ENCODE peak calls at places on chromosomes 6 and 20, in eight cellular contexts. Q is GM13977, I is IMR-90, P is transverse colon, E is cardiac muscle cell, R is AG10803, T is stomach, J is chondrocyte. H is an unnamed sample.

GRCh38 chr6:81838724-81839425 is 86.4 kb upstream of the TENT5A start:
- DNase-seq in T (no peak), E (no peak), R (no peak), I (no peak), P (no peak), Q (no peak), J (no peak), H (no peak)

GRCh38 chr6:106450645-106451044 is 90.1 kb downstream of the CRYBG1 start:
- DNase-seq in T (no peak), J (no peak), I (no peak), Q (no peak), P (no peak), R (peak; percentile 12), E (no peak), H (no peak)

GRCh38 chr20:3000852-3001523 is 42.4 kb upstream of the GNRH2 start:
- DNase-seq in J (no peak), Q (peak; percentile 69), P (no peak), I (peak; percentile 75), E (peak; percentile 83), T (no peak), R (peak; percentile 69), H (peak; percentile 35)

GRCh38 chr6:123519191-123519510 is 117.6 kb downstream of the TRDN start:
- DNase-seq in E (no peak), J (no peak), R (no peak), I (no peak), T (no peak), Q (no peak), P (no peak), H (no peak)

GRCh38 chr6:34810936-34811632 is 19.2 kb downstream of the BLTP3A start:
- DNase-seq in T (peak; percentile 38), E (no peak), I (peak; percentile 38), R (no peak), Q (peak; percentile 37), J (no peak), P (peak; percentile 44), H (peak; percentile 38)

GRCh38 chr20:819680-820327 is 13.7 kb upstream of the FAM110A start:
- DNase-seq in Q (no peak), J (no peak), I (no peak), R (no peak), P (no peak), E (no peak), T (no peak), H (peak; percentile 10)

GRCh38 chr20:43565758-43566104 is 6.9 kb downstream of the SGK2 start:
- DNase-seq in P (no peak), E (no peak), J (no peak), I (no peak), R (no peak), Q (no peak), T (no peak), H (no peak)

GRCh38 chr6:170277893-170278742 is 12.8 kb downstream of the DLL1 start:
- DNase-seq in I (no peak), R (no peak), Q (no peak), E (no peak), P (no peak), T (no peak), J (no peak), H (no peak)

GRCh38 chr6:109491207-109491938 is 8.4 kb upstream of the ZBTB24 start:
- DNase-seq in Q (peak; percentile 50), I (peak; percentile 29), R (no peak), J (no peak), P (no peak), E (peak; percentile 45), T (no peak), H (no peak)

GRCh38 chr20:34084227-34084923 is 27.7 kb downstream of the EIF2S2 start:
- DNase-seq in I (no peak), E (no peak), T (no peak), Q (no peak), J (no peak), R (no peak), P (no peak), H (no peak)

GRCh38 chr6:20403080-20403765 is 1.5 kb downstream of the E2F3 start:
- DNase-seq in R (peak; percentile 88), E (peak; percentile 88), I (peak; percentile 74), P (peak; percentile 92), Q (peak; percentile 90), J (no peak), T (peak; percentile 84), H (peak; percentile 84)

GRCh38 chr6:149032599-149033405 is 284.7 kb upstream of the TAB2 start:
- DNase-seq in R (peak; percentile 93), I (peak; percentile 84), T (no peak), E (peak; percentile 94), J (no peak), Q (peak; percentile 82), P (no peak), H (peak; percentile 80)

GRCh38 chr6:112205521-112206458 is 48.6 kb downstream of the LAMA4 start:
- DNase-seq in T (no peak), E (peak; percentile 77), R (peak; percentile 59), Q (no peak), P (no peak), I (peak; percentile 45), J (no peak), H (no peak)

DNA sequence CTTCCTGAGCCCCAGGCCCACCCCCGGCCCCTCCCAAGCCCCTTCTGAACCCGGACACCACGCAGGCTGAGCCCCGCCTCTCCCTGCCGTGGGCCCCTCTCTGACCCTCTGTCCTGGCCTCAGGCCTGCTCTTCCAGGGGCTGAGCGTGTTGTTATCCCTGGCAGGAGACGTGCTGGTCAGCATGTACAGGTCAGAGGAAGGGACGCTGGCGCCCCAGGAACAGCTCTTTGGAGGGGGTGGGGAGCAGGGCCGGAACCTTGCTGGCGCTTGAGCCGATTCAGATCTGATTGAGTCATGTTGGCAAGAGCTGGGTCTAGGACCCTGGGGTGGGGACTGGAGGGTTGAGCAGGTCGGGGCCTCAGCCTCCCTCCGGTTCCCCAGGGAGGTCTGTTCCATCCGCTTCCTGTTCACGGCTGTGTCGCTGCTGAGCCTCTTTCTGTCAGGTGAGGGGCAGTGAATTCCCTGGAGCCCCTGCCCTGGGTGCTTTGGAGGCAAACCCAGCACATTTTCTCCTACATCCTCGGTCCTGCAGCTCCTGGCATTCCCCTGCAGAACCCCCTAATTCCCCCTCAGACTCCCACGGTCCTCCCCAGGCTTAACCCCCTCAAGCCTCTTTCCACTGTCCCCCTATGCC is 1.9 kb downstream of the SPAG4 start:
- DNase-seq in I (peak; percentile 53), P (peak; percentile 65), Q (peak; percentile 70), E (peak; percentile 59), R (peak; percentile 46), T (peak; percentile 55), J (no peak), H (peak; percentile 67)
- TF ChIP-seq CTCF in I (peak; percentile 29), P (peak; percentile 27), Q (peak; percentile 44), E (peak; percentile 33), R (peak; percentile 44), T (peak; percentile 25), J (peak; percentile 48), H (peak; percentile 36)

GRCh38 chr6:83514877-83515466 is 2.6 kb downstream of the PRSS35 start:
- DNase-seq in R (peak; percentile 62), E (peak; percentile 77), I (peak; percentile 80), P (no peak), Q (peak; percentile 38), T (no peak), J (no peak), H (peak; percentile 48)
- TF ChIP-seq CTCF in R (peak; percentile 95), E (peak; percentile 81), I (peak; percentile 96), P (peak; percentile 79), Q (peak; percentile 82), T (peak; percentile 79), J (peak; percentile 98), H (peak; percentile 79)

GRCh38 chr6:54244430-54244829 is 63.8 kb upstream of the TINAG start:
- DNase-seq in E (peak; percentile 44), Q (no peak), T (no peak), I (peak; percentile 24), R (peak; percentile 33), J (no peak), P (no peak), H (no peak)
- TF ChIP-seq CTCF in E (peak; percentile 60), Q (peak; percentile 38), T (no peak), I (peak; percentile 53), R (peak; percentile 76), J (peak; percentile 90), P (peak; percentile 39), H (peak; percentile 23)

GRCh38 chr20:21129861-21130260 is 4.0 kb downstream of the KIZ start:
- DNase-seq in P (no peak), Q (no peak), E (no peak), I (no peak), T (no peak), J (no peak), R (no peak), H (no peak)
- TF ChIP-seq CTCF in P (no peak), Q (no peak), E (no peak), I (no peak), T (no peak), J (no peak), R (no peak), H (no peak)

GRCh38 chr6:15121443-15121842 is 124.4 kb upstream of the JARID2 start:
- DNase-seq in T (no peak), E (no peak), P (no peak), I (no peak), R (no peak), J (no peak), Q (no peak), H (no peak)

GRCh38 chr6:15113587-15113986 is 132.3 kb upstream of the JARID2 start:
- DNase-seq in P (no peak), R (no peak), I (no peak), J (no peak), E (no peak), T (no peak), Q (no peak), H (no peak)

GRCh38 chr6:15114061-15114460 is 131.8 kb upstream of the JARID2 start:
- DNase-seq in Q (no peak), T (no peak), J (no peak), I (no peak), P (no peak), R (no peak), E (no peak), H (no peak)

GRCh38 chr6:15121977-15122550 is 123.8 kb upstream of the JARID2 start:
- DNase-seq in T (no peak), J (no peak), E (no peak), Q (no peak), I (no peak), R (no peak), P (no peak), H (no peak)

GRCh38 chr6:15116889-15117288 is 129.0 kb upstream of the JARID2 start:
- DNase-seq in J (no peak), R (no peak), P (no peak), T (no peak), E (no peak), I (no peak), Q (no peak), H (no peak)
- TF ChIP-seq CTCF in J (no peak), R (no peak), P (no peak), T (no peak), E (no peak), I (no peak), Q (no peak), H (no peak)

DNA sequence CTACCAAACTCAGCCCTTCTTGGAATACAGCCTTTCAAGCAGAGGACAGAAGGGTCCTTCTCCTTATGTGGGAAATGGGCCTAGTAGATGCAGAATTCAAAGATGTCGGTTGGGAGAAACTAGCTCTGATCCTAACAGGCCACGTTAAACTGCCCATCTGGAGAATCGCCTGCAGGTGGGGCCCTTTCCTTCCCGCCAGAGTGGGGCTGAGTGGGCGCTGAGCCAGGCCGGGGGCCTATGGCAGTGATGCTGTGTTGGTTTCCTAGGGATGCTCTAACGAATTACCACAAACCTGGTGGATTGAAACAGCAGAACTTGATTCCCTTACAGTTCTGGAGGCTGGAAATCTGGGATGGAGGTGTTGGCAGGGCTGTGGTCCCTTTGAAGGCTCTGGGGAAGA is 9.1 kb downstream of the MAPK13 start:
- DNase-seq in Q (no peak), E (peak; percentile 48), J (no peak), I (no peak), P (no peak), R (no peak), T (no peak), H (no peak)
- TF ChIP-seq CTCF in Q (peak; percentile 22), E (peak; percentile 30), J (peak; percentile 49), I (peak; percentile 30), P (no peak), R (peak; percentile 15), T (no peak), H (no peak)